ENCODE peak calls at places on chromosomes 3 and 15, in four cellular contexts. F is HL-60, K is K562, X is GM12878. I is an unnamed sample.

GRCh38 chr3:35748144-35748543 is 108.8 kb downstream of the ARPP21 start:
- DNase-seq in X (no peak), F (no peak), K (no peak), I (no peak)

GRCh38 chr3:129181834-129182233 is 1.9 kb downstream of the CNBP start:
- DNase-seq in F (no peak), X (no peak), K (no peak), I (no peak)

GRCh38 chr3:134357914-134358811 is 16.1 kb downstream of the AMOTL2 start:
- DNase-seq in K (peak; percentile 26), X (no peak), F (no peak), I (no peak)

GRCh38 chr15:99279290-99279689 is 28.0 kb downstream of the LRRC28 start:
- DNase-seq in K (no peak), F (peak; percentile 8), X (no peak), I (no peak)

GRCh38 chr15:88748651-88749050 is 54.6 kb upstream of the ACAN start:
- DNase-seq in F (no peak), K (no peak), X (no peak), I (no peak)

GRCh38 chr3:195909645-195910498 is 1.5 kb upstream of the TNK2 start:
- DNase-seq in K (peak; percentile 100), X (no peak), F (peak; percentile 84), I (peak; percentile 98)

GRCh38 chr3:135192929-135193328 is 397.9 kb downstream of the EPHB1 start:
- DNase-seq in F (no peak), K (no peak), X (no peak), I (no peak)

GRCh38 chr3:43879166-43879565 is 188.4 kb downstream of the ABHD5 start:
- DNase-seq in K (no peak), X (no peak), F (no peak), I (peak; percentile 32)

GRCh38 chr3:39718674-39719595 is 90.5 kb upstream of the MYRIP start:
- DNase-seq in F (no peak), X (no peak), K (no peak), I (no peak)

GRCh38 chr3:179100652-179101051 is 29.0 kb upstream of the ZMAT3 start:
- DNase-seq in K (peak; percentile 13), X (no peak), F (no peak), I (no peak)

GRCh38 chr15:58348095-58348812 is 83.5 kb upstream of the LIPC start:
- DNase-seq in F (no peak), X (no peak), K (no peak), I (no peak)

GRCh38 chr3:115503386-115503785 is 119.9 kb upstream of the GAP43 start:
- DNase-seq in F (no peak), K (no peak), X (no peak), I (no peak)

GRCh38 chr3:73716418-73716817 is 91.7 kb upstream of the PDZRN3 start:
- DNase-seq in F (no peak), X (no peak), K (no peak), I (no peak)

GRCh38 chr3:121424549-121424948 is 121.2 kb downstream of the POLQ start:
- DNase-seq in K (no peak), F (no peak), X (no peak), I (no peak)

GRCh38 chr3:11379824-11380281 is 107.7 kb downstream of the ATG7 start:
- DNase-seq in F (no peak), X (no peak), K (no peak), I (no peak)

GRCh38 chr3:124846189-124846588 is 41.0 kb downstream of the ITGB5 start:
- DNase-seq in F (no peak), X (no peak), K (no peak), I (no peak)

GRCh38 chr3:183967693-183968092 is 50.0 kb downstream of the ABCC5 start:
- DNase-seq in X (no peak), K (no peak), F (no peak), I (no peak)

GRCh38 chr15:90201150-90201943 is at the start of gene SEMA4B:
- DNase-seq in F (peak; percentile 75), K (peak; percentile 95), X (no peak), I (peak; percentile 97)

GRCh38 chr15:74867562-74868458 is 5.4 kb downstream of the SCAMP2 start:
- DNase-seq in K (no peak), X (no peak), F (peak; percentile 91), I (no peak)
- TF ChIP-seq POLR2AphosphoS5 in K (no peak), X (no peak), F (peak; percentile 66), I (no peak)

GRCh38 chr15:27124287-27124830 is 153.4 kb downstream of the GABRG3 start:
- DNase-seq in F (no peak), K (peak; percentile 49), X (no peak), I (no peak)
- TF ChIP-seq SPI1 in F (no peak), K (no peak), X (no peak), I (no peak)

GRCh38 chr15:61893146-61893545 is 167.1 kb downstream of the VPS13C start:
- DNase-seq in K (no peak), F (no peak), X (no peak), I (no peak)

GRCh38 chr15:61888074-61888780 is 172.0 kb downstream of the VPS13C start:
- DNase-seq in X (no peak), K (no peak), F (no peak), I (no peak)

GRCh38 chr15:61890106-61890505 is 170.1 kb downstream of the VPS13C start:
- DNase-seq in F (no peak), K (no peak), X (no peak), I (no peak)

GRCh38 chr15:61889706-61890105 is 170.5 kb downstream of the VPS13C start:
- DNase-seq in X (no peak), F (no peak), K (no peak), I (no peak)

DNA sequence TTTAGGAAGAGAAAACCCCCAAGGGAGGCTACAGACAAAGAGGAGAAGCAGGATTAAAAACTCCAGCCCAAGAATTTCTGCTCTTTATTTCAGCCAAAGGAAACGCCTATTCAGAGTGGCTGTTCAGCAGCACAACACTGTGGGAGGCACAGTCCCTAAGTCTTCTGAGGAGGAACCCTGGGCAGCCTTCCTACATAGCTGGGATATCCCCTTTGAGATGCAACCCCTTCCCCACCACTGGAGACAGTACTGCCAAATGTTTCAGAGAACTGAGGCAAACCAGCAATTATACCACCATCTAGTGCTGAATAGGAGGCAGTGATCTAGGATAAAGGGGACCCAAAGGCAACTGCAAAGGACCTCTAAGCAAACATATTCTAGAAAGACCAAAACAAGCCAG is 168.1 kb downstream of the VPS13C start:
- DNase-seq in X (no peak), K (no peak), F (no peak), I (no peak)
- TF ChIP-seq POLR2AphosphoS5 in X (no peak), K (no peak), F (no peak), I (no peak)

GRCh38 chr3:78601249-78601648 is 1166.5 kb downstream of the ROBO1 start:
- DNase-seq in X (no peak), K (no peak), F (no peak), I (no peak)

GRCh38 chr3:78606756-78607155 is 1161.0 kb downstream of the ROBO1 start:
- DNase-seq in K (no peak), F (no peak), X (no peak), I (no peak)

GRCh38 chr3:78605178-78605577 is 1162.6 kb downstream of the ROBO1 start:
- DNase-seq in X (no peak), F (no peak), K (no peak), I (no peak)

DNA sequence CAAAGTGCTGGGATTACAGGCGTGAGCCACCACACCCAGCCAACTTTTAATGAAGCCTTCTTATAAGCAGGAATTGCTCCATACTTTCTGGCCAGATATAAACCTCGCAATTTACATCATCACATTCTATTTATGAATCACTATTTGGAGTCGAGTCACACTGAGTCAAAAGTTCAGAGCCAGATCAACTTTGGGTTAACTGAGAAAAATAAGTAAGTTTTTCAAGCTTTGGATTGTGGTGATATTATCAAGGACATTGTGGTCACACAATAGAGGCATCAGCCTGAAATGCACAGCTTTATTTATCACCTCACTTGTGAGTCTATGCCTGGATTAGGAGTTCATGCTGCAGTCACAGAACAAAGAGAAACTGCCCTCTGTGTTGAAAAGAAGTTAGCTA is 1163.5 kb downstream of the ROBO1 start:
- DNase-seq in X (no peak), F (no peak), K (no peak), I (no peak)
- TF ChIP-seq SPI1 in X (no peak), F (no peak), K (no peak), I (no peak)

GRCh38 chr3:171755015-171755589 is 55.2 kb downstream of the PLD1 start:
- DNase-seq in X (no peak), K (no peak), F (peak; percentile 26), I (no peak)

GRCh38 chr3:171753025-171753472 is 57.2 kb downstream of the PLD1 start:
- DNase-seq in F (no peak), X (no peak), K (no peak), I (no peak)

GRCh38 chr3:171752329-171752728 is 58.0 kb downstream of the PLD1 start:
- DNase-seq in F (no peak), K (no peak), X (no peak), I (no peak)

GRCh38 chr3:171757377-171758034 is 52.8 kb downstream of the PLD1 start:
- DNase-seq in F (no peak), X (no peak), K (no peak), I (no peak)

GRCh38 chr3:171753665-171754408 is 56.4 kb downstream of the PLD1 start:
- DNase-seq in F (no peak), X (no peak), K (no peak), I (no peak)
- TF ChIP-seq POLR2AphosphoS5 in F (no peak), X (no peak), K (no peak), I (no peak)

DNA sequence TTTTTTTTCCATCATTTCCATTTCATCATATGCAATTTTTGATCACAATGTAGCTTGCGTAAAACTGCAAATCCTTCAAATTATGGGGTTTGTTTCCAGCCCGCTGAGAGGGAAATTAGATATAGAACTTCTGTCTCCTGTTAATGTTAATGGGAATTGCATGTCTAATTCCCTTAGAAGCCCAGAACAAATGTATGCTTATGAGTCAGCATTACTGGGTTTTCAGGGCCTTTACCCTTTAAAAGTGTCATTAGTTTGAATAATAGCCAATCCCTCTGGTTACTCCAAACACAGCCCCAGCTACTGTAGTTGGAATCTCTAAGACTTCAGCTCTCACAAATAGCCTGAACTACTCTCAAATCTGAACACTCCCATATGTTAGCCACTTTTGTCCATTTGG is 439.4 kb downstream of the C3orf38 start:
- DNase-seq in F (no peak), X (no peak), K (no peak), I (no peak)
- TF ChIP-seq SPI1 in F (no peak), X (no peak), K (no peak), I (no peak)